ENCODE peak calls at places on chromosomes 5 and 9, in six cellular contexts. K is BJ, D is RKO, F is A549, V is HT1080, J is NCI-H2029 treated with DMSO at 0.1 percent for 48 hours. H is an unnamed sample.

GRCh38 chr9:122931851-122932199 is 513 bp upstream of the ZBTB26 start:
- DNase-seq in K (no peak), D (no peak), F (no peak), V (no peak), J (no peak), H (no peak)

GRCh38 chr9:136190656-136191548 is 14.0 kb downstream of the LHX3 start:
- DNase-seq in K (no peak), D (no peak), F (no peak), V (no peak), J (no peak), H (no peak)

GRCh38 chr9:6054280-6055099 is 39.1 kb upstream of the RANBP6 start:
- DNase-seq in K (peak), D (peak), F (peak), V (peak), J (peak), H (peak)

GRCh38 chr5:36573441-36573840 is 33.0 kb upstream of the SLC1A3 start:
- DNase-seq in K (no peak), D (peak), F (no peak), V (peak), J (no peak), H (no peak)

GRCh38 chr9:83299556-83299955 is 236.6 kb upstream of the RASEF start:
- DNase-seq in K (peak), D (peak), F (peak), V (peak), J (no peak), H (no peak)

GRCh38 chr9:15423328-15423985 is 781 bp downstream of the SNAPC3 start:
- DNase-seq in K (no peak), D (peak), F (peak), V (peak), J (no peak), H (no peak)

GRCh38 chr9:13284011-13284410 is 4.5 kb upstream of the MPDZ start:
- DNase-seq in K (no peak), D (no peak), F (no peak), V (no peak), J (no peak), H (no peak)

GRCh38 chr9:92950359-92950955 is 3.1 kb downstream of the FGD3 start:
- DNase-seq in K (no peak), D (no peak), F (no peak), V (no peak), J (no peak), H (no peak)

GRCh38 chr9:70044450-70045307 is 1.0 kb downstream of the MAMDC2 start:
- DNase-seq in K (no peak), D (no peak), F (no peak), V (no peak), J (no peak), H (no peak)

GRCh38 chr5:93100433-93100832 is 480.6 kb downstream of the NR2F1-AS1 start:
- DNase-seq in K (peak), D (no peak), F (no peak), V (peak), J (no peak), H (no peak)

GRCh38 chr9:73200694-73201432 is 49.2 kb downstream of the ANXA1 start:
- DNase-seq in K (no peak), D (peak), F (peak), V (peak), J (peak), H (no peak)